ENCODE peak calls at places on chromosome 5, in five cellular contexts. I, V, M, Q and E are unnamed samples.

GRCh38 chr5:7991125-7991821 is 122.3 kb downstream of the MTRR start:
- DNase-seq in I (no peak), V (no peak), M (no peak), Q (peak), E (peak)

GRCh38 chr5:127518319-127518621 is 830 bp downstream of the PRRC1 start:
- DNase-seq in I (no peak), V (peak), M (no peak), Q (no peak), E (peak)

GRCh38 chr5:167295686-167296015 is 995.8 kb upstream of the WWC1 start:
- DNase-seq in I (no peak), V (no peak), M (no peak), Q (no peak), E (no peak)

GRCh38 chr5:92017786-92018185 is 634.7 kb upstream of the ARRDC3 start:
- DNase-seq in I (no peak), V (no peak), M (peak), Q (no peak), E (no peak)

GRCh38 chr5:96114736-96115466 is 153.2 kb upstream of the ELL2 start:
- DNase-seq in I (no peak), V (no peak), M (no peak), Q (no peak), E (no peak)

GRCh38 chr5:56585466-56585865 is 229.9 kb upstream of the MAP3K1 start:
- DNase-seq in I (no peak), V (no peak), M (no peak), Q (no peak), E (no peak)

GRCh38 chr5:100889896-100890295 is 13.2 kb downstream of the ST8SIA4 start:
- DNase-seq in I (no peak), V (no peak), M (no peak), Q (no peak), E (no peak)

GRCh38 chr5:115419794-115420585 is 123.5 kb upstream of the CCDC112 start:
- DNase-seq in I (no peak), V (no peak), M (peak), Q (no peak), E (no peak)

GRCh38 chr5:12277504-12278192 is 373.4 kb upstream of the CTNND2 start:
- DNase-seq in I (no peak), V (peak), M (no peak), Q (no peak), E (no peak)

DNA sequence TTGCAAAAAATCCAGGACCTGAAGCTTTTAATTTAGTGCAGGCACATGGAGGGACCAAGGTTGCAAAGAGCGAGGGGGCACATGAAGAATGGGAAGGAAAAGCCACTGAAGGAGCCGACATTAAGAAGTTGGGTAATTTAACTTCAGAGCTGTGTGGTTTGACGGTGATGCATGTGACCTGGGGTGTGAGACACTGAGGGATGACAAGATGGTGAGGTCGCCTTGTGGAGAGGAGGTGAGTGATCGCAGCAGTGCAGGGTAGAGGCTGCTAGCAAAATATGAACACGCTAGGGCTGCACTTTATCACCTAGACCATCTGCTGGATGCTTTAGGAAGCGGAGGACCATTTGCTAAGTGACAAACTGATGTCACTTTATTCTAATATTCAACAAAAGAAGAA is 339.0 kb upstream of the KIF2A start:
- DNase-seq in I (no peak), V (no peak), M (no peak), Q (no peak), E (no peak)
- TF ChIP-seq JUND in I (no peak), V (no peak), M (no peak), Q (no peak), E (no peak)

DNA sequence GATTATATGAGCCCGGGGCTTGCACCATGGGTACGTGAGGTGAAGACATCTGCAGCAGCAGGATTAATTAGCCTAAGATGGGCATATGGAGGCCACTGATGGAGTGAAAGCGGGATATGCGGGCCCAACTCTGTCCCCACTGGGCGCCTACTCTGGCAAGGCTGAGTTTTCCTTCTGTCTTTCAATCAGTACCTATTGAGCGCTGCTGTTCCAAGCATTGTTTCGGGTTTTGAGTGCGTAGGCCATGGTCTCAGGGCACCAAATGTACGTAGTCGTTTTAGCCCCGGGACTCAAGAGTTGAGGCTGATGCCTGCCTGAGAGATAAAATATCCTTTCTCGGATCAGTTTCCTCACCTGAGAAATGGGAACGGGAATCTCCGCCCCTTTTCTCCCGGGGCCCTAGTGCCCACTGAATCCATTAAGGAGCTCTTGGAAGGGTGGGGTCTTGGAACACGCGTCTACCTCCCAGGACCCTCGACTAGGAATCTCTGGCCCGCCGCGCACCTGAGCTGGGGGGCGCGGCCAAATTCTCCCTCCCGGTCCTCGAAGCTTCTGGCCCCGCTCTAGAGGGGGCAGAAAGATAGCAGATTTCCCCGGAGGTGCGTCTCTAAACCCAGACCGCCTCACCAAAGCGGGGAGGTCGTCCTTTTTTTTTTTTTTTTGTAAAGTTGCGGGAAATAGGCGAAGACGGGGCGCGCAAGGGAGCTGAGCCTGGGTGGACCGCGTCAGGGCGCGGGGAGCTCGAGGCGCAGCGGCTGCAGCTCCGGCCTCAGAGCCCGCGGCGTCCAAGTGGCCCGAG is 544 bp upstream of the CXXC5 start:
- DNase-seq in I (no peak), V (no peak), M (no peak), Q (no peak), E (no peak)
- TF ChIP-seq JUND in I (no peak), V (no peak), M (no peak), Q (no peak), E (no peak)

GRCh38 chr5:98940586-98940985 is 11.8 kb upstream of the CHD1 start:
- DNase-seq in I (no peak), V (no peak), M (no peak), Q (no peak), E (no peak)
- TF ChIP-seq JUND in I (no peak), V (no peak), M (no peak), Q (no peak), E (no peak)

GRCh38 chr5:170821257-170821800 is 37.8 kb downstream of the GABRP start:
- DNase-seq in I (no peak), V (no peak), M (no peak), Q (no peak), E (no peak)
- TF ChIP-seq JUND in I (no peak), V (no peak), M (no peak), Q (no peak), E (no peak)

DNA sequence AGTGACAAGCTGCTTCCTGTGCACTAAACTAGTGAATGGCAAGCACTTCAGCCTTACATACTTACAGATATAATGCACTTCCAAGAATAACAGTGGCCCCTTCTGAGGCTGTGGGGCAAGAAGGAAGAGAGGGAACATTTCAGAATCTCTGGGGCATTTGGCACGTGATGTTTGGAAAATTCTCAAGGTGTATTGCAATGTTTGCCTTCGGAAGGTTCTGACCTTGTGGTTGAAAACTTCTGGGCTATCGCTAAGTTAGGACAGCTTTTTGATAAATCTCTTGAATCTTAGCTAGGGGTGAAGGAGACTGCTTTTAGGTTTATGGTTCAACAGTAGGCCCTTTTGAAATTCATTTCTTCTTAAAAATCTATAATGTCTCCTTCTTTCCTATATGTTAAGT is 7.1 kb upstream of the FGF10 start:
- DNase-seq in I (no peak), V (no peak), M (no peak), Q (no peak), E (no peak)
- TF ChIP-seq JUND in I (no peak), V (no peak), M (no peak), Q (no peak), E (no peak)

GRCh38 chr5:89313804-89314588 is 431.0 kb upstream of the MEF2C start:
- DNase-seq in I (no peak), V (peak), M (peak), Q (no peak), E (no peak)
- TF ChIP-seq JUND in I (no peak), V (peak), M (peak), Q (peak), E (no peak)